ENCODE peak calls at places on chromosomes 6 and 20, in four cellular contexts. One of them, this sample, is unnamed.

GRCh38 chr20:12201289-12201991 is 283.7 kb downstream of the BTBD3 start:
- DNase-seq in prostate gland: no peak
- DNase-seq in stomach: no peak
- DNase-seq in transverse colon: no peak
- DNase-seq in this sample: no peak

GRCh38 chr6:19297880-19298279 is 539.3 kb upstream of the ID4 start:
- DNase-seq in stomach: no peak
- DNase-seq in transverse colon: no peak
- DNase-seq in prostate gland: no peak
- DNase-seq in this sample: no peak

GRCh38 chr20:25236450-25237304 is 11.2 kb upstream of the PYGB start:
- DNase-seq in prostate gland: no peak
- DNase-seq in transverse colon: no peak
- DNase-seq in stomach: no peak
- DNase-seq in this sample: no peak

GRCh38 chr20:61905781-61906523 is 159.7 kb downstream of the TAF4 start:
- DNase-seq in prostate gland: no peak
- DNase-seq in stomach: no peak
- DNase-seq in transverse colon: no peak
- DNase-seq in this sample: no peak

GRCh38 chr6:79869184-79869583 is 78.2 kb downstream of the ELOVL4 start:
- DNase-seq in stomach: no peak
- DNase-seq in prostate gland: no peak
- DNase-seq in transverse colon: no peak
- DNase-seq in this sample: no peak

GRCh38 chr6:19873031-19873430 is 35.9 kb downstream of the ID4 start:
- DNase-seq in transverse colon: no peak
- DNase-seq in prostate gland: no peak
- DNase-seq in stomach: no peak
- DNase-seq in this sample: no peak

GRCh38 chr20:52801628-52802006 is 170.5 kb upstream of the TSHZ2 start:
- DNase-seq in stomach: peak; percentile 50
- DNase-seq in prostate gland: peak; percentile 43
- DNase-seq in transverse colon: no peak
- DNase-seq in this sample: no peak

GRCh38 chr6:34239893-34240292 is 3.2 kb downstream of the HMGA1 start:
- DNase-seq in stomach: no peak
- DNase-seq in prostate gland: no peak
- DNase-seq in transverse colon: no peak
- DNase-seq in this sample: peak; percentile 17

GRCh38 chr6:28953039-28953872 is 29.5 kb upstream of the TRIM27 start:
- DNase-seq in prostate gland: no peak
- DNase-seq in transverse colon: peak; percentile 37
- DNase-seq in stomach: no peak
- DNase-seq in this sample: no peak

GRCh38 chr6:30787954-30788353 is 43.6 kb upstream of the IER3 start:
- DNase-seq in prostate gland: no peak
- DNase-seq in stomach: no peak
- DNase-seq in transverse colon: no peak
- DNase-seq in this sample: peak; percentile 64

GRCh38 chr6:5328800-5329199 is 67.5 kb downstream of the FARS2 start:
- DNase-seq in transverse colon: no peak
- DNase-seq in prostate gland: no peak
- DNase-seq in stomach: no peak
- DNase-seq in this sample: no peak

GRCh38 chr6:89826029-89826528 is 3.6 kb upstream of the CASP8AP2 start:
- DNase-seq in stomach: no peak
- DNase-seq in transverse colon: no peak
- DNase-seq in prostate gland: no peak
- DNase-seq in this sample: no peak

GRCh38 chr6:12528171-12528570 is 188.4 kb upstream of the PHACTR1 start:
- DNase-seq in prostate gland: no peak
- DNase-seq in stomach: no peak
- DNase-seq in transverse colon: no peak
- DNase-seq in this sample: no peak

GRCh38 chr20:38842558-38842981 is 37.1 kb downstream of the PPP1R16B start:
- DNase-seq in prostate gland: no peak
- DNase-seq in transverse colon: peak; percentile 73
- DNase-seq in stomach: peak; percentile 35
- DNase-seq in this sample: no peak

GRCh38 chr6:94446120-94446519 is 1026.8 kb upstream of the EPHA7 start:
- DNase-seq in prostate gland: no peak
- DNase-seq in stomach: no peak
- DNase-seq in transverse colon: no peak
- DNase-seq in this sample: no peak

GRCh38 chr6:85049282-85049681 is 284.9 kb upstream of the TBX18 start:
- DNase-seq in stomach: no peak
- DNase-seq in transverse colon: no peak
- DNase-seq in prostate gland: no peak
- DNase-seq in this sample: no peak

GRCh38 chr20:41508335-41508734 is 109.8 kb downstream of the CHD6 start:
- DNase-seq in transverse colon: no peak
- DNase-seq in stomach: no peak
- DNase-seq in prostate gland: no peak
- DNase-seq in this sample: no peak

GRCh38 chr6:72621243-72622093 is at the start of gene KCNQ5:
- DNase-seq in prostate gland: no peak
- DNase-seq in stomach: no peak
- DNase-seq in transverse colon: peak; percentile 8
- DNase-seq in this sample: no peak

GRCh38 chr6:33634203-33634727 is 13.1 kb downstream of the ITPR3 start:
- DNase-seq in transverse colon: no peak
- DNase-seq in stomach: peak; percentile 73
- DNase-seq in prostate gland: no peak
- DNase-seq in this sample: no peak

GRCh38 chr6:169097336-169098052 is 156.2 kb downstream of the THBS2 start:
- DNase-seq in transverse colon: no peak
- DNase-seq in prostate gland: no peak
- DNase-seq in stomach: no peak
- DNase-seq in this sample: no peak

GRCh38 chr6:14921170-14921569 is 324.7 kb upstream of the JARID2 start:
- DNase-seq in transverse colon: peak; percentile 44
- DNase-seq in stomach: peak; percentile 34
- DNase-seq in prostate gland: no peak
- DNase-seq in this sample: peak; percentile 82

GRCh38 chr6:168247456-168248147 is 72.0 kb downstream of the DACT2 start:
- DNase-seq in prostate gland: peak; percentile 44
- DNase-seq in transverse colon: peak; percentile 72
- DNase-seq in stomach: peak; percentile 68
- DNase-seq in this sample: no peak

GRCh38 chr6:134519456-134519855 is 201.5 kb upstream of the SGK1 start:
- DNase-seq in prostate gland: no peak
- DNase-seq in transverse colon: no peak
- DNase-seq in stomach: no peak
- DNase-seq in this sample: no peak

GRCh38 chr6:159213401-159213800 is 44.2 kb downstream of the FNDC1 start:
- DNase-seq in prostate gland: no peak
- DNase-seq in transverse colon: no peak
- DNase-seq in stomach: no peak
- DNase-seq in this sample: no peak

GRCh38 chr6:27531772-27532459 is 59.0 kb upstream of the ZNF184 start:
- DNase-seq in prostate gland: no peak
- DNase-seq in transverse colon: no peak
- DNase-seq in stomach: no peak
- DNase-seq in this sample: no peak

GRCh38 chr6:15730442-15730841 is 67.6 kb upstream of the DTNBP1 start:
- DNase-seq in transverse colon: no peak
- DNase-seq in stomach: no peak
- DNase-seq in prostate gland: no peak
- DNase-seq in this sample: no peak

GRCh38 chr6:93352604-93353003 is 66.8 kb downstream of the EPHA7 start:
- DNase-seq in transverse colon: no peak
- DNase-seq in prostate gland: no peak
- DNase-seq in stomach: no peak
- DNase-seq in this sample: no peak

GRCh38 chr6:154868143-154868594 is 126.9 kb upstream of the TIAM2 start:
- DNase-seq in transverse colon: no peak
- DNase-seq in stomach: no peak
- DNase-seq in prostate gland: peak; percentile 15
- DNase-seq in this sample: no peak

GRCh38 chr6:164532546-164533362 is 776.7 kb downstream of the C6orf118 start:
- DNase-seq in transverse colon: no peak
- DNase-seq in stomach: no peak
- DNase-seq in prostate gland: no peak
- DNase-seq in this sample: no peak

GRCh38 chr6:43990275-43990626 is 137.0 kb downstream of the MRPL14 start:
- DNase-seq in stomach: no peak
- DNase-seq in prostate gland: no peak
- DNase-seq in transverse colon: no peak
- DNase-seq in this sample: no peak
- TF ChIP-seq POLR2A in stomach: no peak
- TF ChIP-seq POLR2A in prostate gland: no peak
- TF ChIP-seq POLR2A in transverse colon: no peak
- TF ChIP-seq POLR2A in this sample: no peak

DNA sequence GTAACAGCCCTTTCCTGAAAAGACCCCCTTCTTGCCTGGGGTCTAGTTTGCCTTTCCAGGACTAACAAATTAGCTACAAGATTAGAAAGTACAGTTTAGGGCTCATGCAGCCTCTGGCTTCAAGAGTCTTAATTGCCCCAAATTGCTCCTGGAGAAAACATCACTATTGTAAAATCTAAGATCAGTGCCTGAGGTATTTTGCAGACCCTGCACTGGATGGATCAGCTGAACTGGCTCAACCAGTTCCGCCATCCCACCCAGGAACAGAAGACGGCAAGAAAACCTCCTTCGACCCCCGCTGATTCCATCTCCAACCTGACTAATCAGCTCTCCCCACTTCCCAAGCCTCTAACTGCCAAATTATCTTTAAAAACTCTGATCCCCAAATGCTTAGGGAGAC is 236.5 kb upstream of the KCNG1 start:
- DNase-seq in transverse colon: no peak
- DNase-seq in stomach: no peak
- DNase-seq in prostate gland: no peak
- DNase-seq in this sample: no peak
- H3K4me1 ChIP-seq in transverse colon: no peaks in the 10 kb centered on the region
- H3K4me1 ChIP-seq in stomach: no peaks in the 10 kb centered on the region
- H3K4me1 ChIP-seq in prostate gland: no peaks in the 10 kb centered on the region
- H3K4me1 ChIP-seq in this sample: no peaks in the 10 kb centered on the region

DNA sequence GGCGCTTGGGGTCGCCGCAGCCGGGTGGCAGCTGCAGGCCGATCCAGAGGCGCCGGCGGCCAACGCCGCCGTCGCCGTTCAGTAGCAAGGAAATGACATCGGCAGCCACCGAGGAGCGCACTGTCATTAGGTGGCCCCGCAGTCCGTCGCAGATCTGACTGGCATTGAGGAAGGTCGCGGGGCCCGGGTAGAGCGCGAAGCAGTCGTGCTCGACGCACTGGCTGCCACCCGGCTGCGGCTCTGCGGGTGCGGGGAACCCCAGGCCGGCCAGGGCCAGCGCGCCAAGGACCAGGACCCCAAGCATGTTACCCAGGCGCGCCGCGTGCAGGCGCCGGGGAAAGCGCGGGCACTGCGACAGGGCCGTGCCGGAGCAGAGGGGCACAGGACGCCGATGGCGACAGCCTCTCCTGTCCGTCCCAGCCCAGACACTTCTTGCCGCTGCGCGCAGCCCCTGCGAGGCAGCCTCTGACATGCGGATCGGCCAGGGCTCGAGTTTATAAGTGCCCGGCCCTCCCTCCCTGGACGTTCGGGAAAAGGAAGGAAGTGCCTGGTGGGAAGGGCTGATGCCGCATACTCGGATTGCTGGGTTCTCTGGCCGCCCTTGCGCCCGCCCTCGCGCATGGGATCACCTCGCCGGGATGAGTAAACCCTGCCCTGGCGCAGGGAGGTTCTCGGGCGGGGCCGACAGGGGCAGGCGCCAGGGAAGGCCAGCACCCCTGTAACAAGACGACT is at the start of gene THBD:
- DNase-seq in transverse colon: peak; percentile 56
- DNase-seq in prostate gland: peak; percentile 35
- DNase-seq in stomach: peak; percentile 76
- DNase-seq in this sample: peak; percentile 86
- TF ChIP-seq POLR2A in transverse colon: peak; percentile 76
- TF ChIP-seq POLR2A in prostate gland: peak; percentile 44
- TF ChIP-seq POLR2A in stomach: no peak
- TF ChIP-seq POLR2A in this sample: peak; percentile 22

DNA sequence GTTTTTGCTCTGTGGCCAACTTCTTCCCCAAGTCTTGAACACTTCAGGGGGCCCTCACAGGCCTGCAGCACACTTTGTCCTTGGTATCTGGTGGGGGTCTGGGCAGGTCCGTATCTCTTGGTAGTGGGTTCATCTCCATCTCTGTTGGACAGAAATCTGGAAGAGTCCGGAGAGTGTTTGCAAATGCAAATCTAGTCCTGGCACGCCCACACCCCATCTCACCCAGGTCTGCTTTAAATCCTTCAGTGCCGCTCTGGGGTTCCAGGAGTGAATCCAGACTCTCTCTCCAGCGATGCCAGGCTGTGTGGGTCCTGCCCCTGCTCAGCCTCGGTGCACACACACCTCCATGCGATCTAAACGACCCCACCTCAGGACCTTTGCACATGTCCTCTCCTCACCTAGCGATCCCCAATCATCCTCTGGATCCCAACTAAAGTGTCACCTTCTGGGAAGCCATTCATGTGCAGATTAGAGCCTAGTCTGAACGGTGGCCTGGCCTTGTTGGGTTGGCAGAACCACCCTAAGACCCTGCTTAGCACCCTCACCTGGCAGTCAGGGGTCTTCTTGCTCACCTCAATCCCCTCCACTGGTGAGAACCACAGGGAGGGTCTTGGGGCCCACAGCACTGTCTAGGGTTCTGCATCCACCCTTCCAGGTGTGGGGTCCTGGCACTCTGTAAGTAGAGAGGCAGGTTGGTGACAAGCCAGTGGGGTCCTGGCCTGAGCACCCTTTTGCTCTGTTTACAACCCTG is 100.9 kb downstream of the SYCP2 start:
- DNase-seq in stomach: no peak
- DNase-seq in transverse colon: no peak
- DNase-seq in prostate gland: no peak
- DNase-seq in this sample: peak; percentile 44
- H3K4me1 ChIP-seq in stomach: peaks cover 24% of the 10 kb centered on the region
- H3K4me1 ChIP-seq in transverse colon: peaks cover 19% of the 10 kb centered on the region
- H3K4me1 ChIP-seq in prostate gland: peaks cover 9% of the 10 kb centered on the region
- H3K4me1 ChIP-seq in this sample: no peaks in the 10 kb centered on the region